ENCODE peak calls at places on chromosomes 16 and 17, in seven cellular contexts. E is Peyer's patch; S is sigmoid colon; J is activated B cell treated with CpG ODN at 0.5 μM for 24 hours; A is neural progenitor cell; R is stomach; D is CD8-positive, alpha-beta T cell. G is an unnamed sample.

GRCh38 chr17:34076743-34077631 is 178.1 kb upstream of the CCL2 start:
- DNase-seq in J (no peak), R (no peak), A (no peak), S (no peak), D (no peak), E (no peak), G (no peak)

GRCh38 chr16:89009343-89010209 is 32.6 kb upstream of the CBFA2T3 start:
- DNase-seq in D (peak), A (peak), S (peak), J (no peak), E (no peak), R (no peak), G (no peak)

GRCh38 chr16:57993897-57994296 is 6.6 kb downstream of the ZNF319 start:
- DNase-seq in A (no peak), S (no peak), R (no peak), J (no peak), E (no peak), D (no peak), G (no peak)

GRCh38 chr17:74212262-74212912 is 984 bp upstream of the TTYH2 start:
- DNase-seq in D (peak), E (no peak), R (no peak), A (peak), S (peak), J (peak), G (no peak)

GRCh38 chr17:64320613-64321553 is 57.8 kb upstream of the TEX2 start:
- DNase-seq in R (peak), A (peak), E (no peak), J (peak), D (peak), S (peak), G (peak)

GRCh38 chr16:69035375-69035774 is 70.1 kb upstream of the HAS3 start:
- DNase-seq in E (no peak), D (no peak), R (no peak), S (no peak), A (no peak), J (no peak), G (no peak)

GRCh38 chr16:87033541-87034300 is 283.5 kb downstream of the C16orf95 start:
- DNase-seq in D (no peak), A (no peak), R (no peak), J (no peak), S (no peak), E (no peak), G (no peak)

GRCh38 chr16:56355786-56356275 is 69.5 kb downstream of the AMFR start:
- DNase-seq in J (peak), D (no peak), R (peak), S (peak), E (peak), A (no peak), G (no peak)

GRCh38 chr16:1258906-1259759 is 3.3 kb downstream of the TPSD1 start:
- DNase-seq in E (no peak), J (no peak), D (no peak), R (no peak), S (no peak), A (no peak), G (no peak)

GRCh38 chr17:44557653-44558285 is 485 bp downstream of the FZD2 start:
- DNase-seq in R (peak), A (peak), S (peak), D (peak), E (no peak), J (peak), G (peak)

GRCh38 chr17:33049781-33050414 is 58.3 kb downstream of the SPACA3 start:
- DNase-seq in J (no peak), D (peak), A (peak), R (peak), S (no peak), E (peak), G (peak)

GRCh38 chr17:36611345-36612072 is 10.1 kb downstream of the MRM1 start:
- DNase-seq in D (no peak), J (no peak), E (no peak), R (no peak), A (no peak), S (no peak), G (no peak)

GRCh38 chr17:2043785-2044184 is 2.0 kb downstream of the OVCA2 start:
- DNase-seq in S (no peak), J (no peak), D (no peak), R (no peak), A (no peak), E (no peak), G (no peak)

GRCh38 chr16:67155305-67156145 is 4.2 kb downstream of the TRADD start:
- DNase-seq in R (peak), E (peak), J (peak), S (peak), D (peak), A (peak), G (peak)

GRCh38 chr16:85575910-85576309 is 37.2 kb upstream of the GSE1 start:
- DNase-seq in J (no peak), A (no peak), R (no peak), S (no peak), E (no peak), D (no peak), G (no peak)

GRCh38 chr17:17467021-17467420 is 9.8 kb upstream of the MED9 start:
- DNase-seq in J (no peak), R (no peak), S (no peak), A (peak), D (no peak), E (no peak), G (no peak)

GRCh38 chr16:22977294-22977697 is 163.3 kb downstream of the HS3ST2 start:
- DNase-seq in E (no peak), J (no peak), R (no peak), A (peak), D (no peak), S (no peak), G (no peak)

GRCh38 chr16:20520103-20520502 is 56.1 kb downstream of the ACSM2B start:
- DNase-seq in E (no peak), S (no peak), A (no peak), R (no peak), D (no peak), J (no peak), G (no peak)

GRCh38 chr16:20515580-20516179 is 60.5 kb downstream of the ACSM2B start:
- DNase-seq in S (no peak), R (no peak), D (no peak), J (no peak), E (no peak), A (no peak), G (no peak)

GRCh38 chr16:20517149-20517548 is 59.0 kb downstream of the ACSM2B start:
- DNase-seq in R (no peak), S (no peak), D (no peak), J (no peak), A (no peak), E (no peak), G (no peak)

GRCh38 chr16:20519231-20519630 is 56.9 kb downstream of the ACSM2B start:
- DNase-seq in S (no peak), E (no peak), R (no peak), J (no peak), A (no peak), D (no peak), G (no peak)
- TF ChIP-seq CTCF in S (no peak), E (no peak), R (no peak), J (no peak), A (no peak), D (no peak), G (no peak)

GRCh38 chr17:47621293-47622178 is 28.2 kb upstream of the KPNB1 start:
- DNase-seq in A (peak), R (no peak), E (no peak), J (no peak), S (peak), D (no peak), G (no peak)
- TF ChIP-seq CTCF in A (no peak), R (no peak), E (no peak), J (no peak), S (no peak), D (no peak), G (no peak)

GRCh38 chr17:61482467-61482866 is 30.2 kb downstream of the TBX4 start:
- DNase-seq in D (no peak), J (no peak), S (no peak), E (peak), A (no peak), R (no peak), G (no peak)

GRCh38 chr17:61480414-61480807 is 28.2 kb downstream of the TBX4 start:
- DNase-seq in E (no peak), S (peak), J (no peak), R (no peak), D (no peak), A (no peak), G (no peak)

GRCh38 chr17:61479493-61480413 is 27.5 kb downstream of the TBX4 start:
- DNase-seq in J (no peak), A (no peak), S (peak), R (no peak), E (peak), D (no peak), G (no peak)

GRCh38 chr17:61483778-61484116 is 31.5 kb downstream of the TBX4 start:
- DNase-seq in E (no peak), A (no peak), J (no peak), R (no peak), D (no peak), S (no peak), G (no peak)

GRCh38 chr17:61481421-61481820 is 29.2 kb downstream of the TBX4 start:
- DNase-seq in A (no peak), D (no peak), S (no peak), R (no peak), J (no peak), E (peak), G (no peak)
- TF ChIP-seq CTCF in A (no peak), D (no peak), S (no peak), R (no peak), J (no peak), E (no peak), G (no peak)

GRCh38 chr17:16328997-16329396 is 24.3 kb downstream of the CENPV start:
- DNase-seq in S (no peak), R (no peak), A (peak), J (no peak), E (no peak), D (no peak), G (no peak)
- TF ChIP-seq CTCF in S (no peak), R (no peak), A (peak), J (no peak), E (no peak), D (no peak), G (no peak)

GRCh38 chr16:15782573-15783365 is 74.1 kb downstream of the MYH11 start:
- DNase-seq in D (no peak), J (no peak), A (peak), R (no peak), E (no peak), S (no peak), G (no peak)
- TF ChIP-seq CTCF in D (no peak), J (no peak), A (peak), R (no peak), E (no peak), S (no peak), G (no peak)

GRCh38 chr17:57955183-57955952 is at the start of gene CUEDC1:
- DNase-seq in A (peak), J (peak), R (peak), S (peak), E (peak), D (peak), G (peak)
- TF ChIP-seq CTCF in A (peak), J (no peak), R (no peak), S (no peak), E (peak), D (peak), G (peak)

G was measured in natural killer cell.